ENCODE peak calls at places on chromosomes 3 and 15, in seven cellular contexts. D is Peyer's patch, K is esophagus muscularis mucosa, Y is heart left ventricle, W is ovary, P is transverse colon, O is sigmoid colon. G is an unnamed sample.

GRCh38 chr3:134761213-134761612 is 33.8 kb upstream of the EPHB1 start:
- DNase-seq in D (no peak), K (peak; percentile 47), Y (no peak), W (no peak), P (no peak), O (no peak), G (no peak)

GRCh38 chr3:126618021-126618420 is 36.9 kb downstream of the TXNRD3 start:
- DNase-seq in D (no peak), K (no peak), Y (no peak), W (no peak), P (no peak), O (no peak), G (no peak)

GRCh38 chr3:111326144-111326995 is 215.6 kb upstream of the CD96 start:
- DNase-seq in D (no peak), K (no peak), Y (no peak), W (no peak), P (no peak), O (no peak), G (no peak)

GRCh38 chr15:59862191-59863155 is 141.6 kb upstream of the FOXB1 start:
- DNase-seq in D (no peak), K (no peak), Y (no peak), W (no peak), P (no peak), O (no peak), G (no peak)

GRCh38 chr15:29698030-29698701 is 124.1 kb downstream of the TJP1 start:
- DNase-seq in D (no peak), K (no peak), Y (no peak), W (no peak), P (no peak), O (no peak), G (peak; percentile 69)

GRCh38 chr3:184236636-184237035 is 7.3 kb downstream of the VWA5B2 start:
- DNase-seq in D (no peak), K (no peak), Y (no peak), W (no peak), P (no peak), O (no peak), G (no peak)

GRCh38 chr3:142501004-142501926 is 53.4 kb upstream of the XRN1 start:
- DNase-seq in D (no peak), K (no peak), Y (no peak), W (no peak), P (no peak), O (no peak), G (peak; percentile 25)

GRCh38 chr15:90750186-90750585 is 33.0 kb downstream of the BLM start:
- DNase-seq in D (no peak), K (no peak), Y (no peak), W (no peak), P (no peak), O (no peak), G (no peak)

GRCh38 chr3:119359476-119359998 is 65.4 kb downstream of the ARHGAP31 start:
- DNase-seq in D (no peak), K (no peak), Y (no peak), W (no peak), P (no peak), O (no peak), G (no peak)

GRCh38 chr15:80159811-80160569 is 7.2 kb downstream of the FAH start:
- DNase-seq in D (no peak), K (peak; percentile 90), Y (no peak), W (no peak), P (no peak), O (no peak), G (no peak)

GRCh38 chr15:67859331-67859946 is 19.6 kb upstream of the RNU6-1 start:
- DNase-seq in D (no peak), K (no peak), Y (no peak), W (no peak), P (no peak), O (no peak), G (no peak)

GRCh38 chr3:67898916-67899315 is 244.5 kb upstream of the SUCLG2 start:
- DNase-seq in D (no peak), K (no peak), Y (no peak), W (no peak), P (no peak), O (no peak), G (no peak)

GRCh38 chr3:178203152-178203551 is 333.1 kb upstream of the KCNMB2 start:
- DNase-seq in D (no peak), K (no peak), Y (no peak), W (no peak), P (no peak), O (no peak), G (no peak)

GRCh38 chr3:157502916-157503620 is at the start of gene VEPH1:
- DNase-seq in D (no peak), K (no peak), Y (no peak), W (no peak), P (peak; percentile 10), O (no peak), G (no peak)

GRCh38 chr3:134078169-134078821 is 48.6 kb upstream of the SLCO2A1 start:
- DNase-seq in D (no peak), K (peak; percentile 64), Y (no peak), W (no peak), P (no peak), O (no peak), G (no peak)

GRCh38 chr3:194218646-194219453 is 82.9 kb downstream of the HES1 start:
- DNase-seq in D (no peak), K (no peak), Y (no peak), W (no peak), P (no peak), O (no peak), G (no peak)

GRCh38 chr15:77839431-77839830 is 206.7 kb upstream of the LINGO1 start:
- DNase-seq in D (no peak), K (no peak), Y (no peak), W (no peak), P (no peak), O (peak; percentile 40), G (no peak)

GRCh38 chr3:72159487-72159886 is 374.5 kb upstream of the PROK2 start:
- DNase-seq in D (no peak), K (no peak), Y (no peak), W (no peak), P (no peak), O (no peak), G (no peak)

GRCh38 chr3:141050913-141051632 is at the start of gene SPSB4:
- DNase-seq in D (no peak), K (peak; percentile 90), Y (peak; percentile 88), W (no peak), P (peak; percentile 21), O (peak; percentile 77), G (no peak)

GRCh38 chr3:173021547-173022185 is 119.4 kb downstream of the SPATA16 start:
- DNase-seq in D (no peak), K (no peak), Y (no peak), W (no peak), P (no peak), O (no peak), G (no peak)

GRCh38 chr3:33980252-33980651 is 181.8 kb downstream of the PDCD6IP start:
- DNase-seq in D (no peak), K (no peak), Y (no peak), W (no peak), P (no peak), O (no peak), G (peak; percentile 13)

GRCh38 chr3:125163739-125164601 is 48.6 kb downstream of the SLC12A8 start:
- DNase-seq in D (no peak), K (no peak), Y (peak; percentile 43), W (no peak), P (peak; percentile 39), O (no peak), G (no peak)

GRCh38 chr15:99618941-99619411 is 53.2 kb downstream of the MEF2A start:
- DNase-seq in D (no peak), K (no peak), Y (no peak), W (no peak), P (no peak), O (no peak), G (no peak)

GRCh38 chr3:194852836-194853508 is 167.3 kb downstream of the FAM43A start:
- DNase-seq in D (no peak), K (no peak), Y (no peak), W (no peak), P (no peak), O (no peak), G (no peak)

GRCh38 chr3:184203526-184203925 is 17.5 kb downstream of the ABCF3 start:
- DNase-seq in D (no peak), K (no peak), Y (no peak), W (no peak), P (no peak), O (no peak), G (no peak)

GRCh38 chr15:62545392-62546227 is 380.5 kb upstream of the C2CD4B start:
- DNase-seq in D (no peak), K (no peak), Y (peak; percentile 63), W (no peak), P (peak; percentile 67), O (peak; percentile 72), G (no peak)

GRCh38 chr15:57607570-57608000 is 15.9 kb downstream of the MYZAP start:
- DNase-seq in D (no peak), K (no peak), Y (peak; percentile 57), W (no peak), P (peak; percentile 85), O (no peak), G (peak; percentile 63)

GRCh38 chr3:72385172-72385571 is 463.1 kb downstream of the SHQ1 start:
- DNase-seq in D (no peak), K (no peak), Y (no peak), W (no peak), P (no peak), O (no peak), G (no peak)

GRCh38 chr3:170357920-170358854 is 672 bp downstream of the SKIL start:
- DNase-seq in D (peak; percentile 89), K (peak; percentile 97), Y (peak; percentile 88), W (peak; percentile 90), P (peak; percentile 88), O (peak; percentile 92), G (peak; percentile 49)
- TF ChIP-seq POLR2A in D (no peak), K (no peak), Y (no peak), W (no peak), P (peak; percentile 1), O (no peak), G (peak; percentile 16)

GRCh38 chr15:44426975-44427755 is at the start of gene CTDSPL2:
- DNase-seq in D (peak; percentile 95), K (peak; percentile 99), Y (peak; percentile 99), W (peak; percentile 98), P (peak; percentile 98), O (peak; percentile 99), G (peak; percentile 89)
- TF ChIP-seq POLR2A in D (peak; percentile 79), K (no peak), Y (peak; percentile 59), W (peak; percentile 50), P (peak; percentile 73), O (peak; percentile 29), G (peak; percentile 90)

GRCh38 chr15:65610871-65611718 is at the start of gene INTS14:
- DNase-seq in D (peak; percentile 95), K (peak; percentile 98), Y (peak; percentile 99), W (peak; percentile 98), P (peak; percentile 98), O (peak; percentile 98), G (peak; percentile 84)
- TF ChIP-seq POLR2A in D (peak; percentile 71), K (peak; percentile 71), Y (peak; percentile 71), W (peak; percentile 72), P (peak; percentile 90), O (peak; percentile 64), G (peak; percentile 77)

GRCh38 chr3:13484861-13485590 is 4.9 kb downstream of the HDAC11 start:
- DNase-seq in D (no peak), K (no peak), Y (peak; percentile 92), W (peak; percentile 66), P (peak; percentile 93), O (peak; percentile 84), G (peak; percentile 73)
- TF ChIP-seq POLR2A in D (peak; percentile 64), K (no peak), Y (no peak), W (no peak), P (peak; percentile 66), O (no peak), G (no peak)

GRCh38 chr3:138154534-138154933 is 20.2 kb downstream of the DBR1 start:
- DNase-seq in D (no peak), K (no peak), Y (no peak), W (no peak), P (no peak), O (no peak), G (no peak)
- TF ChIP-seq POLR2A in D (no peak), K (no peak), Y (no peak), W (no peak), P (no peak), O (no peak), G (no peak)